ENCODE peak calls at places on chromosomes 6 and 20, in nine cellular contexts. C, Z, W, V, O, T, F, Y and K are unnamed samples.

GRCh38 chr20:24998121-24998520 is 5.6 kb upstream of the APMAP start:
- DNase-seq in C (no peak), Z (no peak), W (no peak), V (no peak), O (no peak), T (no peak), F (no peak), Y (no peak), K (no peak)

GRCh38 chr20:48302149-48302548 is 516.9 kb upstream of the SULF2 start:
- DNase-seq in C (no peak), Z (no peak), W (no peak), V (no peak), O (no peak), T (no peak), F (no peak), Y (no peak), K (no peak)

GRCh38 chr20:59788811-59789210 is 144.6 kb downstream of the SYCP2 start:
- DNase-seq in C (no peak), Z (no peak), W (no peak), V (no peak), O (no peak), T (no peak), F (no peak), Y (no peak), K (no peak)

GRCh38 chr20:63522091-63522868 is 1.7 kb downstream of the PPDPF start:
- DNase-seq in C (no peak), Z (no peak), W (no peak), V (no peak), O (no peak), T (no peak), F (no peak), Y (no peak), K (peak; percentile 47)

GRCh38 chr6:105211831-105212230 is 32.0 kb upstream of the POPDC3 start:
- DNase-seq in C (no peak), Z (peak; percentile 18), W (no peak), V (no peak), O (no peak), T (no peak), F (no peak), Y (peak; percentile 70), K (no peak)

GRCh38 chr6:170128346-170128745 is 162.5 kb downstream of the DLL1 start:
- DNase-seq in C (no peak), Z (no peak), W (no peak), V (no peak), O (no peak), T (no peak), F (no peak), Y (no peak), K (no peak)

GRCh38 chr6:129634411-129635230 is 75.4 kb downstream of the ARHGAP18 start:
- DNase-seq in C (no peak), Z (no peak), W (no peak), V (no peak), O (no peak), T (no peak), F (no peak), Y (peak; percentile 38), K (no peak)

GRCh38 chr20:22862645-22863230 is 172.4 kb upstream of the SSTR4 start:
- DNase-seq in C (no peak), Z (no peak), W (no peak), V (no peak), O (no peak), T (no peak), F (no peak), Y (no peak), K (no peak)

GRCh38 chr6:167918507-167919278 is 78.8 kb upstream of the KIF25 start:
- DNase-seq in C (no peak), Z (no peak), W (no peak), V (no peak), O (no peak), T (no peak), F (no peak), Y (no peak), K (no peak)

GRCh38 chr20:661474-662288 is 8.7 kb upstream of the SRXN1 start:
- DNase-seq in C (no peak), Z (no peak), W (no peak), V (no peak), O (no peak), T (no peak), F (no peak), Y (no peak), K (no peak)

GRCh38 chr6:52233975-52234823 is 10.1 kb downstream of the IL17F start:
- DNase-seq in C (no peak), Z (peak; percentile 55), W (peak; percentile 23), V (no peak), O (peak; percentile 18), T (peak; percentile 47), F (no peak), Y (peak; percentile 85), K (peak; percentile 25)

GRCh38 chr6:158611600-158612041 is 32.9 kb downstream of the DYNLT1 start:
- DNase-seq in C (no peak), Z (no peak), W (no peak), V (no peak), O (no peak), T (peak; percentile 52), F (no peak), Y (no peak), K (peak; percentile 87)

GRCh38 chr6:169933251-169933821 is 181.9 kb downstream of the ERMARD start:
- DNase-seq in C (no peak), Z (no peak), W (no peak), V (no peak), O (no peak), T (no peak), F (no peak), Y (no peak), K (no peak)

GRCh38 chr20:53149184-53149651 is 177.1 kb downstream of the TSHZ2 start:
- DNase-seq in C (no peak), Z (no peak), W (no peak), V (no peak), O (no peak), T (no peak), F (no peak), Y (no peak), K (no peak)

GRCh38 chr6:79513111-79513510 is 24.1 kb downstream of the LCA5 start:
- DNase-seq in C (no peak), Z (no peak), W (no peak), V (no peak), O (no peak), T (no peak), F (no peak), Y (no peak), K (no peak)

GRCh38 chr6:130680118-130680517 is 147.1 kb upstream of the SMLR1 start:
- DNase-seq in C (no peak), Z (no peak), W (no peak), V (no peak), O (no peak), T (no peak), F (no peak), Y (no peak), K (no peak)

GRCh38 chr6:51654647-51655046 is 432.8 kb downstream of the PKHD1 start:
- DNase-seq in C (no peak), Z (no peak), W (no peak), V (no peak), O (no peak), T (no peak), F (no peak), Y (no peak), K (no peak)

GRCh38 chr20:44543345-44543744 is 21.5 kb upstream of the SERINC3 start:
- DNase-seq in C (no peak), Z (no peak), W (no peak), V (no peak), O (no peak), T (no peak), F (no peak), Y (no peak), K (no peak)

GRCh38 chr20:24504331-24505285 is 35.2 kb downstream of the SYNDIG1 start:
- DNase-seq in C (no peak), Z (no peak), W (no peak), V (no peak), O (no peak), T (no peak), F (no peak), Y (no peak), K (no peak)

GRCh38 chr6:4511626-4512010 is 264.6 kb upstream of the CDYL start:
- DNase-seq in C (no peak), Z (no peak), W (no peak), V (no peak), O (no peak), T (no peak), F (no peak), Y (no peak), K (no peak)

GRCh38 chr20:33169176-33169794 is 1.3 kb downstream of the BPIFA2 start:
- DNase-seq in C (no peak), Z (no peak), W (peak; percentile 1), V (no peak), O (no peak), T (no peak), F (no peak), Y (peak; percentile 37), K (peak; percentile 81)

GRCh38 chr6:33828764-33829731 is 25.2 kb upstream of the MLN start:
- DNase-seq in C (no peak), Z (no peak), W (no peak), V (no peak), O (no peak), T (no peak), F (no peak), Y (no peak), K (no peak)

GRCh38 chr6:83467620-83468036 is 36.8 kb upstream of the ME1 start:
- DNase-seq in C (no peak), Z (no peak), W (no peak), V (no peak), O (no peak), T (no peak), F (no peak), Y (no peak), K (no peak)

GRCh38 chr6:78577585-78577984 is 289.8 kb upstream of the IRAK1BP1 start:
- DNase-seq in C (no peak), Z (no peak), W (no peak), V (no peak), O (no peak), T (no peak), F (no peak), Y (no peak), K (no peak)